ENCODE peak calls at places on chromosome 14, in nine cellular contexts. T is ovary, M is IMR-90, J is heart left ventricle, H is fibroblast of lung, R is Peyer's patch, P is cardiac muscle cell, L is fibroblast of the aortic adventitia, C is uterus. K is an unnamed sample.

GRCh38 chr14:75283162-75283883 is 4.7 kb downstream of the FOS start:
- DNase-seq in T (no peak), J (no peak), H (peak), R (no peak), P (no peak), M (peak), L (peak), C (no peak), K (peak)

GRCh38 chr14:39339003-39339402 is 93.2 kb downstream of the FBXO33 start:
- DNase-seq in P (peak), H (no peak), J (no peak), L (no peak), T (no peak), C (no peak), M (no peak), R (no peak), K (no peak)

GRCh38 chr14:33934043-33934750 is 16.7 kb downstream of the EGLN3 start:
- DNase-seq in M (no peak), L (no peak), T (no peak), C (no peak), P (no peak), H (no peak), J (no peak), R (no peak), K (no peak)

GRCh38 chr14:100156776-100157175 is 2.7 kb downstream of the DEGS2 start:
- DNase-seq in L (no peak), C (no peak), P (no peak), R (no peak), M (no peak), J (no peak), H (no peak), T (no peak), K (no peak)

GRCh38 chr14:59359451-59360124 is 105.6 kb downstream of the GPR135 start:
- DNase-seq in L (no peak), H (no peak), C (no peak), P (no peak), M (no peak), R (no peak), J (no peak), T (no peak), K (peak)

GRCh38 chr14:85909581-85909980 is 379.6 kb downstream of the FLRT2 start:
- DNase-seq in T (no peak), H (peak), J (no peak), C (no peak), R (no peak), P (no peak), M (no peak), L (no peak), K (no peak)

GRCh38 chr14:55180434-55180833 is 11.0 kb downstream of the DLGAP5 start:
- DNase-seq in M (peak), J (no peak), H (peak), T (no peak), R (no peak), C (no peak), P (no peak), L (no peak), K (no peak)

GRCh38 chr14:100740196-100740825 is 13.6 kb downstream of the DLK1 start:
- DNase-seq in L (no peak), P (no peak), M (no peak), T (no peak), H (no peak), J (peak), R (no peak), C (no peak), K (no peak)

GRCh38 chr14:96592591-96593388 is 90.6 kb downstream of the PAPOLA start:
- DNase-seq in C (no peak), M (peak), H (peak), P (peak), R (peak), L (peak), J (peak), T (no peak), K (peak)

GRCh38 chr14:106268013-106268727 is 741.8 kb downstream of the TMEM121 start:
- DNase-seq in C (no peak), M (no peak), R (peak), J (no peak), T (no peak), P (no peak), H (no peak), L (no peak), K (no peak)

GRCh38 chr14:45716506-45716905 is 463.5 kb upstream of the MIS18BP1 start:
- DNase-seq in T (no peak), L (no peak), H (no peak), P (no peak), M (no peak), R (no peak), J (no peak), C (no peak), K (no peak)

GRCh38 chr14:35809597-35809996 is 502 bp upstream of the RALGAPA1 start:
- DNase-seq in T (no peak), R (no peak), C (no peak), L (no peak), P (no peak), M (no peak), J (no peak), H (no peak), K (no peak)

GRCh38 chr14:60327447-60328331 is 78.7 kb downstream of the PPM1A start:
- DNase-seq in M (peak), R (peak), T (no peak), C (peak), L (no peak), J (peak), P (peak), H (peak), K (peak)

GRCh38 chr14:100439781-100440180 is 116.6 kb downstream of the SLC25A47 start:
- DNase-seq in P (no peak), L (peak), T (peak), J (no peak), R (no peak), C (peak), M (no peak), H (peak), K (peak)

GRCh38 chr14:88300817-88301216 is 22.3 kb downstream of the KCNK10 start:
- DNase-seq in R (no peak), P (no peak), C (no peak), M (no peak), L (no peak), H (no peak), T (no peak), J (no peak), K (no peak)

GRCh38 chr14:74552623-74553022 is 59.1 kb downstream of the ISCA2 start:
- DNase-seq in P (no peak), C (peak), R (peak), M (peak), T (peak), H (peak), L (peak), J (peak), K (peak)

DNA sequence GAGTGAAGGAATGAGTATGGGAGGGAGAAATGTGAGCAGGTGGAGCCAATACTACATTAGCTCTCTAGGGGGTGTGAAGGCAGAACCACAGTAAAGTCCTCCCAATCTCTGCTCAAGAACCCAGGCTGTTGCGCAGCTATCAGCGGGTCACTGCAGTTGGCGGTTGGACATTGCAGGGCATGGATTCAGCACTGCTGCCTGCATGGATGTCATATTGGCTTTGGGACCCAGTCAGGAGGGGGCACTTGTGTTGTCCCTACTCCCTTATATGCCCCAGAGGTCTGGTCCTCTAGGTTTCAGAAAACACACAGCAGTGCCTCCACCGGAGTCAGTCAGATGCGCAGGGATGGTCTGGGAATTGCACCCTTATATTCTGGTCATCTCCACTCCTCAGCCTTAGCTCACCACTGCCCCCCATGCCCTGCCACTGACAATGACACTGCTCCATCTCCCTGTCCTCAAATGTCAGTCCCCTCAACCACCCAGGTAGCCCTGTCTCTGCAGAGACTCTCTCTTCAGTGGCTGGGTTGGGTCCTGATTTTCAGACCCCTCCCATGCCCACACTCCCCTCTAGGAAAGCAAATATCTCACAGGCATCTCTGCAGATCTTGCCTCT is 9.6 kb downstream of the ZDHHC22 start:
- DNase-seq in P (no peak), C (no peak), T (no peak), R (no peak), L (no peak), J (no peak), H (no peak), M (no peak), K (no peak)
- TF ChIP-seq CTCF in P (no peak), C (no peak), T (no peak), R (no peak), L (no peak), J (no peak), H (no peak), M (no peak), K (no peak)

GRCh38 chr14:67268456-67269115 is 27.4 kb downstream of the PALS1 start:
- DNase-seq in L (no peak), P (peak), T (no peak), H (peak), C (no peak), R (no peak), M (peak), J (no peak), K (peak)

GRCh38 chr14:67265131-67265530 is 23.9 kb downstream of the PALS1 start:
- DNase-seq in M (peak), L (peak), R (no peak), C (no peak), J (no peak), P (no peak), H (peak), T (no peak), K (peak)

GRCh38 chr14:67270354-67270753 is 29.1 kb downstream of the PALS1 start:
- DNase-seq in C (no peak), P (no peak), H (peak), L (no peak), T (no peak), J (no peak), R (no peak), M (peak), K (peak)

GRCh38 chr14:67269338-67270060 is 28.3 kb downstream of the PALS1 start:
- DNase-seq in R (no peak), C (no peak), J (no peak), M (peak), L (peak), H (peak), P (peak), T (no peak), K (peak)

DNA sequence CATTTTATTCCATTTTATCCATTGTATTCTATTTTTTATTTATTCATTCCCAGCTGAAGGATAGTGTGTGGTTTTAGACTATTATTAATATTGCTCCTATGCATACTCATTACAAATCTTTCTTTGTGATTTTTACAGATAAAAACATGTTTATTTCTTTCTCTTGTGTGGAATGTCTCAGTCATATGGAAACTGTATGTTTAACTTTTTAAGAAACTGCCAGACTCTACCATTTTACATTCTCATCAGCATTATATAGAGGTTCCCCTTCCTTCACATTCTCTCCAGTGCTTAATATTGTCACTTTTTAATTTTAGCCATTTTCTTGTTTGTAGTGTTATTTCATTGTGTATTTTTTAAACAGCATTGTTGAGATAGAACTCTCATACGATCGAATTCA is 26.7 kb downstream of the PALS1 start:
- DNase-seq in P (no peak), R (no peak), J (no peak), L (no peak), T (no peak), C (no peak), M (no peak), H (no peak), K (no peak)
- H3K4me3 ChIP-seq in P (no peak), R (no peak), J (no peak), L (peak), T (no peak), C (no peak), M (peak), H (peak), K (no peak)

GRCh38 chr14:90107789-90108188 is 46.0 kb downstream of the KCNK13 start:
- DNase-seq in J (no peak), C (no peak), M (no peak), P (no peak), L (no peak), H (no peak), T (no peak), R (no peak), K (no peak)

GRCh38 chr14:90105756-90106155 is 44.0 kb downstream of the KCNK13 start:
- DNase-seq in C (no peak), P (no peak), L (peak), H (no peak), M (no peak), R (no peak), T (no peak), J (no peak), K (no peak)

GRCh38 chr14:90111895-90112534 is 50.2 kb downstream of the KCNK13 start:
- DNase-seq in H (peak), L (peak), T (no peak), J (no peak), R (no peak), C (no peak), M (peak), P (no peak), K (peak)

GRCh38 chr14:90114554-90114953 is 52.8 kb downstream of the KCNK13 start:
- DNase-seq in J (no peak), P (peak), R (no peak), H (no peak), C (no peak), M (no peak), T (no peak), L (no peak), K (no peak)

DNA sequence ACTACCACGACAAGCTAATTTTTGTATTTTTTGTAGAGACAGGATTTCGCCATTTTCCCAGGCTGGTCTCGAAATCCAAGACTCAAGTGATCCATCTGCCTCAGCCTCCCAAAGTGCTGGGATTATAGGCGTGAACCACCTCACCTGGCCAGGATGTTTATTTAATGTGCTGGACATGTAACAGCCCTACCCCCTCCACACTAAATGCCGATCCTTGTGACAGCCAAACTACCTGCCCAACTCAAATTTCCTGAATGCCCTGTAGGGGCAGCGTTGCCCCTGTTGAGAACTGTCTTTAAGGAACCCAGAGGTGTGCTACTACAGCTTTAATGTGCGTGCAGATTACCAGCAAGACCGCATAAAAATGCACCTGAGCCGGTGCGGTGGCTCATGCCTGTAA is 48.1 kb downstream of the KCNK13 start:
- DNase-seq in M (no peak), R (no peak), J (no peak), C (no peak), L (no peak), T (no peak), H (no peak), P (no peak), K (no peak)
- TF ChIP-seq CTCF in M (no peak), R (no peak), J (no peak), C (no peak), L (peak), T (no peak), H (no peak), P (peak), K (no peak)

GRCh38 chr14:91377700-91378652 is 39.6 kb downstream of the CCDC88C start:
- DNase-seq in T (no peak), C (no peak), M (no peak), J (no peak), H (no peak), L (no peak), P (no peak), R (no peak), K (peak)
- H3K4me3 ChIP-seq in T (no peak), C (no peak), M (no peak), J (no peak), H (no peak), L (no peak), P (no peak), R (no peak), K (no peak)